ENCODE peak calls at places on chromosome 15, in seven cellular contexts. T is adrenal gland, F is tibial artery, Z is PC-9, Y is lower lobe of right lung, I is left ventricle myocardium inferior, E is psoas muscle. M is an unnamed sample. For H3K4me1 and H3K36me3, the result is how much of the 10 kb centered on the place peaks cover.

GRCh38 chr15:65285291-65286068 is 1.2 kb downstream of the PARP16 start:
- DNase-seq in T (no peak), F (no peak), Z (no peak), Y (no peak), I (no peak), E (no peak), M (no peak)

GRCh38 chr15:98163319-98164030 is 203.0 kb downstream of the ARRDC4 start:
- DNase-seq in T (no peak), F (no peak), Z (no peak), Y (no peak), I (no peak), E (no peak), M (no peak)

GRCh38 chr15:46576611-46577010 is 941.8 kb downstream of the SQOR start:
- DNase-seq in T (no peak), F (no peak), Z (no peak), Y (no peak), I (no peak), E (no peak), M (no peak)

GRCh38 chr15:40792394-40792793 is 14.5 kb upstream of the ZFYVE19 start:
- DNase-seq in T (no peak), F (no peak), Z (no peak), Y (no peak), I (no peak), E (no peak), M (no peak)

GRCh38 chr15:26697913-26698312 is 75.0 kb downstream of the GABRB3 start:
- DNase-seq in T (no peak), F (no peak), Z (no peak), Y (no peak), I (no peak), E (no peak), M (no peak)

GRCh38 chr15:29934251-29934650 is 112.0 kb upstream of the TJP1 start:
- DNase-seq in T (no peak), F (no peak), Z (peak), Y (no peak), I (no peak), E (no peak), M (no peak)

GRCh38 chr15:88419830-88420229 is 47.4 kb downstream of the MRPL46 start:
- DNase-seq in T (no peak), F (no peak), Z (no peak), Y (no peak), I (no peak), E (no peak), M (no peak)

GRCh38 chr15:37520882-37521281 is 413.6 kb upstream of the TMCO5A start:
- DNase-seq in T (no peak), F (no peak), Z (no peak), Y (no peak), I (no peak), E (no peak), M (no peak)

GRCh38 chr15:95176794-95177577 is 945.6 kb downstream of the MCTP2 start:
- DNase-seq in T (no peak), F (no peak), Z (no peak), Y (no peak), I (no peak), E (no peak), M (no peak)

GRCh38 chr15:62494144-62494543 is 329.1 kb upstream of the C2CD4B start:
- DNase-seq in T (no peak), F (no peak), Z (no peak), Y (no peak), I (no peak), E (no peak), M (no peak)

GRCh38 chr15:90641581-90642463 is 75.3 kb upstream of the BLM start:
- DNase-seq in T (no peak), F (peak), Z (no peak), Y (peak), I (no peak), E (no peak), M (no peak)

GRCh38 chr15:42650208-42651066 is 75.0 kb downstream of the STARD9 start:
- DNase-seq in T (peak), F (peak), Z (no peak), Y (no peak), I (peak), E (no peak), M (no peak)

GRCh38 chr15:78739996-78740903 is 71.0 kb downstream of the ADAMTS7 start:
- DNase-seq in T (peak), F (no peak), Z (no peak), Y (peak), I (no peak), E (peak), M (peak)

GRCh38 chr15:50241684-50242450 is 23.7 kb downstream of the HDC start:
- DNase-seq in T (no peak), F (no peak), Z (peak), Y (no peak), I (no peak), E (no peak), M (no peak)

GRCh38 chr15:95405447-95405846 is 925.1 kb upstream of the NR2F2 start:
- DNase-seq in T (no peak), F (no peak), Z (no peak), Y (no peak), I (no peak), E (no peak), M (no peak)

GRCh38 chr15:65870889-65871533 is 1.7 kb downstream of the RAB11A start:
- DNase-seq in T (no peak), F (no peak), Z (peak), Y (no peak), I (no peak), E (no peak), M (no peak)

GRCh38 chr15:99707481-99708270 is 25.6 kb downstream of the LYSMD4 start:
- DNase-seq in T (no peak), F (no peak), Z (no peak), Y (no peak), I (no peak), E (no peak), M (no peak)

GRCh38 chr15:54150255-54150654 is 172.0 kb downstream of the UNC13C start:
- DNase-seq in T (no peak), F (no peak), Z (no peak), Y (no peak), I (no peak), E (no peak), M (no peak)

GRCh38 chr15:65576669-65577068 is 34.3 kb downstream of the INTS14 start:
- DNase-seq in T (no peak), F (no peak), Z (no peak), Y (no peak), I (no peak), E (no peak), M (no peak)

GRCh38 chr15:94162946-94163345 is 68.4 kb upstream of the MCTP2 start:
- DNase-seq in T (no peak), F (no peak), Z (no peak), Y (no peak), I (no peak), E (no peak), M (no peak)

GRCh38 chr15:31215490-31216209 is 111.0 kb upstream of the KLF13 start:
- DNase-seq in T (peak), F (peak), Z (no peak), Y (peak), I (peak), E (peak), M (peak)

GRCh38 chr15:35975941-35976340 is 430.0 kb upstream of the DPH6 start:
- DNase-seq in T (no peak), F (no peak), Z (no peak), Y (no peak), I (no peak), E (no peak), M (no peak)

GRCh38 chr15:81666828-81667227 is 292.8 kb upstream of the TMC3 start:
- DNase-seq in T (no peak), F (no peak), Z (no peak), Y (no peak), I (no peak), E (no peak), M (no peak)

GRCh38 chr15:81133782-81134461 is at the start of gene CFAP161:
- DNase-seq in T (peak), F (no peak), Z (no peak), Y (peak), I (peak), E (peak), M (peak)

GRCh38 chr15:28919201-28919627 is 33.4 kb downstream of the APBA2 start:
- DNase-seq in T (no peak), F (peak), Z (no peak), Y (peak), I (no peak), E (no peak), M (peak)

GRCh38 chr15:40815042-40815678 is 7.9 kb upstream of the DNAJC17 start:
- DNase-seq in T (peak), F (no peak), Z (no peak), Y (no peak), I (no peak), E (peak), M (peak)

GRCh38 chr15:37788330-37788729 is 146.1 kb upstream of the TMCO5A start:
- DNase-seq in T (no peak), F (no peak), Z (no peak), Y (no peak), I (no peak), E (no peak), M (no peak)

GRCh38 chr15:27399236-27399635 is 428.3 kb downstream of the GABRG3 start:
- DNase-seq in T (no peak), F (no peak), Z (no peak), Y (no peak), I (no peak), E (no peak), M (no peak)

GRCh38 chr15:93895976-93896770 is 335.2 kb upstream of the MCTP2 start:
- DNase-seq in T (no peak), F (no peak), Z (no peak), Y (no peak), I (no peak), E (no peak), M (no peak)

GRCh38 chr15:87777054-87777498 is 479.5 kb downstream of the NTRK3 start:
- DNase-seq in T (peak), F (peak), Z (no peak), Y (no peak), I (no peak), E (no peak), M (no peak)

GRCh38 chr15:58746174-58746573 is 3.3 kb downstream of the ADAM10 start:
- DNase-seq in T (no peak), F (no peak), Z (no peak), Y (no peak), I (no peak), E (no peak), M (no peak)
- H3K4me1 ChIP-seq in T (under half), F (under half), Z (under half), Y (under half), I (half or more), E (under half), M (under half)

GRCh38 chr15:74858366-74858735 is 14.8 kb downstream of the SCAMP2 start:
- DNase-seq in T (no peak), F (no peak), Z (no peak), Y (no peak), I (no peak), E (no peak), M (no peak)

GRCh38 chr15:74856537-74856936 is 13.6 kb upstream of the ULK3 start:
- DNase-seq in T (no peak), F (no peak), Z (no peak), Y (no peak), I (no peak), E (no peak), M (no peak)

GRCh38 chr15:74857671-74858365 is 14.9 kb upstream of the ULK3 start:
- DNase-seq in T (no peak), F (no peak), Z (no peak), Y (no peak), I (no peak), E (no peak), M (no peak)

GRCh38 chr15:74855857-74856256 is 12.9 kb upstream of the ULK3 start:
- DNase-seq in T (no peak), F (no peak), Z (no peak), Y (no peak), I (no peak), E (peak), M (no peak)

GRCh38 chr15:74857082-74857655 is 14.2 kb upstream of the ULK3 start:
- DNase-seq in T (peak), F (no peak), Z (peak), Y (no peak), I (no peak), E (no peak), M (no peak)
- H3K27ac ChIP-seq in T (peak), F (no peak), Z (peak), Y (no peak), I (peak), E (peak), M (peak)

DNA sequence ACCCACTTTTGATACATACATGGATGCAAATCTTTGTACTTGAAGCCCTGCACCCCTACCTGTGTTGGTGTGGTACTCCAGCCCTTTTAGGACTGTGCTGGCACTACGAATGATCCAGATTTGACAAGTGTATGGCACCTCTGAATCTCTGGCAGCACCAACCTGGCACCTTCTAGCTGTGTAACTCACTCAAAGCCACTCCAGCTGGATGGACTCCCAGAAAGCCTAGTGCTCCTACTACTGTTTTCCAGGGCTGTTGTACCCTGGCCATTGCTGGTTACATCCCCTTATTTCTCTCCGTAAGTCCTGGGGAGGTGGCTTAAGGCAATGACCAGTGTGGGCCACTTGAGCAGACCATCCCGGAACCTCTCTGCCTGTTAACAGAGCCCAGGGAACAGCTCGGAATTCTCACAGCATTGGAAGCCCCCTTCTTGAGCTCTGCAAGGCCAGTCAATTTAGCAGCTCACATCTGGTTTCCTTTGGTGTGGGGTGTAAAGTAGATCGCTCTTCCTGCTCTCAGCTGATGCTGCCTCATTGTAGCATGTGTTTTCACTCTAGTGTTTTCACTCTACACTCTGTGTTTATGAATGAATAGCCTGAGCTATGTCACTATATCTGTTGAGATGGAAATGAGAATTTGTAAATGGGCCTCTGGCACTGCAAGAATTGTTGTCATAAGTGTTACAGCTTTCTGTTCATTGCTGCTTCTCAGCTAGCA is 12.2 kb downstream of the CALML4 start:
- DNase-seq in T (no peak), F (no peak), Z (no peak), Y (no peak), I (peak), E (peak), M (no peak)
- H3K36me3 ChIP-seq in T (under half), F (under half), Z (under half), Y (half or more), I (under half), E (under half), M (under half)

DNA sequence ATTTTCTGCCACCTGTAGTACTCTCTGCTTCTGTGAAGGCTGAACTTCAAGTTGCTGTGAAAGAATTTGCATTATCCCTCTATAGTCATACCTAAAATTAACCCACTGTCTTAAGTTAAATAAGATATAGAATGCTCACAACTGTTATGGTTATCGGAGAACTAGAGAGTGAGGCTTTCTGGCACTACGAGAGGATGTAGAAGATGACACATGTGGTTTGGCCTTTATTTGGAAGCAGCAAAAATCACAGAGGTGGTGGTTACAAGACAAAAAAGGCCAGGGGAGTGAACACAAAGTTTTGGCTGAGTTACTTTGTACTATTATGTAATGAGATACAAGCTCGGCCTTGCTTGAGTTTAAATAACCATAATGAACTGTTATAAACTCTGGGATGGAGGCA is 78.2 kb upstream of the ICE2 start:
- DNase-seq in T (no peak), F (no peak), Z (no peak), Y (no peak), I (no peak), E (no peak), M (no peak)
- H3K4me1 ChIP-seq in T (under half), F (under half), Z (under half), Y (under half), I (half or more), E (half or more), M (under half)

GRCh38 chr15:55253580-55253979 is 36.0 kb downstream of the RAB27A start:
- DNase-seq in T (no peak), F (no peak), Z (peak), Y (no peak), I (no peak), E (no peak), M (no peak)
- H3K27ac ChIP-seq in T (peak), F (no peak), Z (peak), Y (peak), I (no peak), E (no peak), M (no peak)

GRCh38 chr15:69551391-69552056 is 98.9 kb downstream of the RPLP1 start:
- DNase-seq in T (no peak), F (no peak), Z (peak), Y (no peak), I (no peak), E (no peak), M (no peak)
- H3K36me3 ChIP-seq in T (under half), F (under half), Z (under half), Y (under half), I (under half), E (under half), M (under half)